ENCODE peak calls at places on chromosomes 16 and 17, in five cellular contexts. One of them, this sample, is unnamed.

GRCh38 chr16:25748099-25748654 is 56.4 kb downstream of the HS3ST4 start:
- DNase-seq in CD8-positive, alpha-beta T cell: no peak
- DNase-seq in GM13976: no peak
- DNase-seq in HT-29: no peak
- DNase-seq in GM20000: no peak
- DNase-seq in this sample: no peak

GRCh38 chr16:85142129-85142513 is 29.8 kb upstream of the CIBAR2 start:
- DNase-seq in CD8-positive, alpha-beta T cell: no peak
- DNase-seq in GM13976: no peak
- DNase-seq in HT-29: no peak
- DNase-seq in GM20000: no peak
- DNase-seq in this sample: no peak

GRCh38 chr17:16599537-16599936 is 30.5 kb upstream of the ZNF287 start:
- DNase-seq in CD8-positive, alpha-beta T cell: no peak
- DNase-seq in GM13976: no peak
- DNase-seq in HT-29: no peak
- DNase-seq in GM20000: no peak
- DNase-seq in this sample: no peak

GRCh38 chr17:78289004-78289403 is 57.6 kb downstream of the TMEM235 start:
- DNase-seq in CD8-positive, alpha-beta T cell: no peak
- DNase-seq in GM13976: no peak
- DNase-seq in HT-29: no peak
- DNase-seq in GM20000: no peak
- DNase-seq in this sample: no peak

GRCh38 chr17:16442594-16443389 is 27.4 kb downstream of the TRPV2 start:
- DNase-seq in CD8-positive, alpha-beta T cell: no peak
- DNase-seq in GM13976: no peak
- DNase-seq in HT-29: peak; percentile 23
- DNase-seq in GM20000: no peak
- DNase-seq in this sample: no peak

GRCh38 chr17:77100009-77100408 is 40.8 kb upstream of the SEC14L1 start:
- DNase-seq in CD8-positive, alpha-beta T cell: no peak
- DNase-seq in GM13976: no peak
- DNase-seq in HT-29: no peak
- DNase-seq in GM20000: no peak
- DNase-seq in this sample: no peak

GRCh38 chr17:44898768-44899073 is 524 bp downstream of the EFTUD2 start:
- DNase-seq in CD8-positive, alpha-beta T cell: no peak
- DNase-seq in GM13976: peak; percentile 56
- DNase-seq in HT-29: no peak
- DNase-seq in GM20000: no peak
- DNase-seq in this sample: no peak

GRCh38 chr17:42913527-42913926 is 12.9 kb downstream of the G6PC1 start:
- DNase-seq in CD8-positive, alpha-beta T cell: no peak
- DNase-seq in GM13976: no peak
- DNase-seq in HT-29: no peak
- DNase-seq in GM20000: no peak
- DNase-seq in this sample: no peak

GRCh38 chr16:85778873-85779272 is 20.5 kb downstream of the EMC8 start:
- DNase-seq in CD8-positive, alpha-beta T cell: no peak
- DNase-seq in GM13976: no peak
- DNase-seq in HT-29: no peak
- DNase-seq in GM20000: no peak
- DNase-seq in this sample: no peak

GRCh38 chr16:30786115-30786935 is 680 bp downstream of the ZNF629 start:
- DNase-seq in CD8-positive, alpha-beta T cell: no peak
- DNase-seq in GM13976: no peak
- DNase-seq in HT-29: peak; percentile 48
- DNase-seq in GM20000: peak; percentile 61
- DNase-seq in this sample: no peak

GRCh38 chr16:56956756-56957155 is 5.0 kb upstream of the CETP start:
- DNase-seq in CD8-positive, alpha-beta T cell: no peak
- DNase-seq in GM13976: no peak
- DNase-seq in HT-29: no peak
- DNase-seq in GM20000: no peak
- DNase-seq in this sample: no peak

GRCh38 chr17:50205931-50206505 is 4.6 kb upstream of the COL1A1 start:
- DNase-seq in CD8-positive, alpha-beta T cell: no peak
- DNase-seq in GM13976: no peak
- DNase-seq in HT-29: no peak
- DNase-seq in GM20000: no peak
- DNase-seq in this sample: no peak

GRCh38 chr16:1732071-1732470 is 26.1 kb downstream of the MAPK8IP3 start:
- DNase-seq in CD8-positive, alpha-beta T cell: no peak
- DNase-seq in GM13976: no peak
- DNase-seq in HT-29: no peak
- DNase-seq in GM20000: no peak
- DNase-seq in this sample: no peak

GRCh38 chr16:49354101-49354500 is 19.5 kb upstream of the C16orf78 start:
- DNase-seq in CD8-positive, alpha-beta T cell: no peak
- DNase-seq in GM13976: no peak
- DNase-seq in HT-29: no peak
- DNase-seq in GM20000: no peak
- DNase-seq in this sample: no peak

GRCh38 chr16:3068486-3068885 is 3.0 kb downstream of the IL32 start:
- DNase-seq in CD8-positive, alpha-beta T cell: no peak
- DNase-seq in GM13976: no peak
- DNase-seq in HT-29: no peak
- DNase-seq in GM20000: no peak
- DNase-seq in this sample: no peak

GRCh38 chr17:16945513-16946201 is 26.3 kb downstream of the TNFRSF13B start:
- DNase-seq in CD8-positive, alpha-beta T cell: no peak
- DNase-seq in GM13976: no peak
- DNase-seq in HT-29: peak; percentile 7
- DNase-seq in GM20000: no peak
- DNase-seq in this sample: no peak

GRCh38 chr16:31199430-31200041 is 3.0 kb downstream of the PYCARD start:
- DNase-seq in CD8-positive, alpha-beta T cell: no peak
- DNase-seq in GM13976: no peak
- DNase-seq in HT-29: no peak
- DNase-seq in GM20000: no peak
- DNase-seq in this sample: no peak

GRCh38 chr16:1089822-1090619 is 6.0 kb downstream of the C1QTNF8 start:
- DNase-seq in CD8-positive, alpha-beta T cell: no peak
- DNase-seq in GM13976: no peak
- DNase-seq in HT-29: peak; percentile 68
- DNase-seq in GM20000: no peak
- DNase-seq in this sample: no peak

GRCh38 chr17:49362723-49363117 is 670 bp upstream of the ZNF652 start:
- DNase-seq in CD8-positive, alpha-beta T cell: no peak
- DNase-seq in GM13976: no peak
- DNase-seq in HT-29: no peak
- DNase-seq in GM20000: no peak
- DNase-seq in this sample: no peak

GRCh38 chr16:78551487-78552085 is 452.1 kb downstream of the WWOX start:
- DNase-seq in CD8-positive, alpha-beta T cell: no peak
- DNase-seq in GM13976: no peak
- DNase-seq in HT-29: no peak
- DNase-seq in GM20000: no peak
- DNase-seq in this sample: no peak

GRCh38 chr17:7914771-7915610 is 1.1 kb downstream of the RNF227 start:
- DNase-seq in CD8-positive, alpha-beta T cell: no peak
- DNase-seq in GM13976: no peak
- DNase-seq in HT-29: no peak
- DNase-seq in GM20000: peak; percentile 58
- DNase-seq in this sample: no peak

GRCh38 chr17:78472035-78472905 is 93.8 kb downstream of the PGS1 start:
- DNase-seq in CD8-positive, alpha-beta T cell: no peak
- DNase-seq in GM13976: peak; percentile 78
- DNase-seq in HT-29: no peak
- DNase-seq in GM20000: peak; percentile 65
- DNase-seq in this sample: no peak

GRCh38 chr17:36183001-36183810 is 6.8 kb upstream of the TBC1D3B start:
- DNase-seq in CD8-positive, alpha-beta T cell: no peak
- DNase-seq in GM13976: peak; percentile 73
- DNase-seq in HT-29: peak; percentile 76
- DNase-seq in GM20000: peak; percentile 62
- DNase-seq in this sample: peak; percentile 19

GRCh38 chr16:2692251-2692947 is 10.1 kb downstream of the KCTD5 start:
- DNase-seq in CD8-positive, alpha-beta T cell: no peak
- DNase-seq in GM13976: no peak
- DNase-seq in HT-29: no peak
- DNase-seq in GM20000: no peak
- DNase-seq in this sample: no peak

GRCh38 chr16:11233727-11234376 is 22.2 kb downstream of the SOCS1 start:
- DNase-seq in CD8-positive, alpha-beta T cell: peak; percentile 65
- DNase-seq in GM13976: no peak
- DNase-seq in HT-29: no peak
- DNase-seq in GM20000: no peak
- DNase-seq in this sample: no peak

GRCh38 chr17:82642022-82642421 is 6.2 kb downstream of the WDR45B start:
- DNase-seq in CD8-positive, alpha-beta T cell: no peak
- DNase-seq in GM13976: no peak
- DNase-seq in HT-29: no peak
- DNase-seq in GM20000: no peak
- DNase-seq in this sample: no peak

GRCh38 chr16:70018254-70018653 is 67.1 kb downstream of the CLEC18A start:
- DNase-seq in CD8-positive, alpha-beta T cell: peak; percentile 52
- DNase-seq in GM13976: peak; percentile 36
- DNase-seq in HT-29: peak; percentile 54
- DNase-seq in GM20000: peak; percentile 17
- DNase-seq in this sample: no peak

GRCh38 chr16:72372646-72373045 is 200.7 kb upstream of the PMFBP1 start:
- DNase-seq in CD8-positive, alpha-beta T cell: no peak
- DNase-seq in GM13976: no peak
- DNase-seq in HT-29: no peak
- DNase-seq in GM20000: no peak
- DNase-seq in this sample: no peak

GRCh38 chr17:21252289-21252874 is 828 bp downstream of the NATD1 start:
- DNase-seq in CD8-positive, alpha-beta T cell: peak; percentile 11
- DNase-seq in GM13976: no peak
- DNase-seq in HT-29: no peak
- DNase-seq in GM20000: no peak
- DNase-seq in this sample: no peak

This sample was measured in non-pigmented ciliary epithelial cell.